ENCODE peak calls at places on chromosomes 5 and 9, in nine cellular contexts. T is tibial nerve, H is K562, Y is A549, S is ovary, J is upper lobe of left lung, L is sigmoid colon, N is NB4, O is uterus. V is an unnamed sample.

GRCh38 chr9:76512826-76513225 is 53.8 kb downstream of the GCNT1 start:
- DNase-seq in T (no peak), H (no peak), Y (no peak), S (no peak), J (no peak), L (no peak), N (no peak), O (no peak), V (no peak)

GRCh38 chr9:121684381-121685145 is 33.1 kb downstream of the DAB2IP start:
- DNase-seq in T (no peak), H (peak; percentile 70), Y (peak; percentile 60), S (no peak), J (peak; percentile 87), L (peak; percentile 78), N (peak; percentile 59), O (peak; percentile 46), V (no peak)

GRCh38 chr9:74078647-74079046 is 418.5 kb upstream of the RORB start:
- DNase-seq in T (no peak), H (no peak), Y (no peak), S (no peak), J (no peak), L (no peak), N (no peak), O (no peak), V (no peak)

GRCh38 chr5:174972291-174972690 is 247.9 kb downstream of the MSX2 start:
- DNase-seq in T (no peak), H (no peak), Y (no peak), S (no peak), J (no peak), L (no peak), N (no peak), O (no peak), V (no peak)

GRCh38 chr9:129761901-129762359 is 9.1 kb upstream of the PTGES start:
- DNase-seq in T (no peak), H (no peak), Y (no peak), S (no peak), J (no peak), L (no peak), N (no peak), O (peak; percentile 30), V (no peak)

GRCh38 chr5:135356522-135357318 is 42.3 kb downstream of the MACROH2A1 start:
- DNase-seq in T (peak; percentile 75), H (no peak), Y (no peak), S (peak; percentile 60), J (no peak), L (peak; percentile 89), N (no peak), O (peak; percentile 70), V (no peak)

GRCh38 chr5:119335261-119335677 is 20.6 kb upstream of the TNFAIP8 start:
- DNase-seq in T (no peak), H (no peak), Y (no peak), S (no peak), J (no peak), L (no peak), N (no peak), O (no peak), V (no peak)

GRCh38 chr9:69204869-69205268 is 30.8 kb downstream of the TJP2 start:
- DNase-seq in T (no peak), H (no peak), Y (no peak), S (no peak), J (no peak), L (peak; percentile 70), N (no peak), O (no peak), V (no peak)

GRCh38 chr9:82781965-82782392 is 281.0 kb downstream of the RASEF start:
- DNase-seq in T (no peak), H (no peak), Y (no peak), S (no peak), J (no peak), L (no peak), N (no peak), O (peak; percentile 13), V (no peak)

GRCh38 chr9:82780017-82780416 is 282.9 kb downstream of the RASEF start:
- DNase-seq in T (no peak), H (no peak), Y (no peak), S (no peak), J (no peak), L (no peak), N (no peak), O (no peak), V (no peak)

GRCh38 chr9:82777366-82777765 is 285.6 kb downstream of the RASEF start:
- DNase-seq in T (no peak), H (no peak), Y (no peak), S (no peak), J (no peak), L (no peak), N (no peak), O (no peak), V (no peak)

DNA sequence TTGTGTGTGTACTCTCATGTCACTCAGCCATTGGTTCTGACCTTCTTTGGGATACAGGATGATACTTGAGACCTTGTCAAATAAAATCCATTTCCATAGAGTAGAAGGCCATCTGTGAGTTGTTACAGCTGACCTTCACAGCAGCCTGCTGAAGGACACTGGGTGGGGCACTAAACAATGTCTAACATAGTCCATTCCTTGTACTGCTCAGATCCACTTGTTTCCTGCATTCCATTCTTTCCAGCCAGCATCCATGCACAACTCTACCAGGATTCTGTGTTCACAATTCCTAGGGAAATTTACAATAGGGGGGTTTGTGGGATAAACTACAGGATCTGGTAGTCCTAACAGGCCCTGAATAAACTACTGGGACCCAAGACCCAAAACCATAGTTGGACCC is 286.4 kb downstream of the RASEF start:
- DNase-seq in T (no peak), H (no peak), Y (no peak), S (no peak), J (no peak), L (no peak), N (no peak), O (no peak), V (no peak)
- TF ChIP-seq POLR2A in T (no peak), H (no peak), Y (no peak), S (no peak), J (no peak), L (no peak), N (no peak), O (no peak), V (no peak)

DNA sequence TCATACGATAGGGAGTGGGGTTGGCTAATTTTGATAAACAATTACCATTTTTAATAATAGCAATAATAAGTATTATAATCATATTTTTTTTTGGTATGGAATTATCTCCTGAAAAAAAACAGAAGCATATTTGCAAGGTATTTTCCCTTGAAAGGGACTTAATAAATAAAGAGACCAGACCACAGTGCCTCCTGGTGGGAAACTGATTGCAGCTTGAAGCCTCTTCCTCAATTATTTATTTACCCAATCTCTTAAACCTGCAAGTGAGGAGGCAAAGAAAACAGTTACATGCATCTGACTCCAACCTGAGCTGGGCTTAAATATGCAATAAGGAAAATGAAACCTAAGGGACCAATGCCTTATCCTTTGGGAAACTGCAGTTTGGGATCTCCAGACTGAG is 388.1 kb upstream of the ACO1 start:
- DNase-seq in T (no peak), H (no peak), Y (no peak), S (no peak), J (no peak), L (no peak), N (peak; percentile 34), O (no peak), V (no peak)
- TF ChIP-seq POLR2A in T (no peak), H (no peak), Y (no peak), S (no peak), J (no peak), L (no peak), N (no peak), O (no peak), V (no peak)

GRCh38 chr9:136944094-136944518 is 432 bp downstream of the FBXW5 start:
- DNase-seq in T (no peak), H (peak; percentile 71), Y (peak; percentile 39), S (no peak), J (no peak), L (peak; percentile 74), N (no peak), O (no peak), V (peak; percentile 91)
- TF ChIP-seq POLR2A in T (no peak), H (no peak), Y (no peak), S (no peak), J (no peak), L (no peak), N (no peak), O (no peak), V (no peak)

DNA sequence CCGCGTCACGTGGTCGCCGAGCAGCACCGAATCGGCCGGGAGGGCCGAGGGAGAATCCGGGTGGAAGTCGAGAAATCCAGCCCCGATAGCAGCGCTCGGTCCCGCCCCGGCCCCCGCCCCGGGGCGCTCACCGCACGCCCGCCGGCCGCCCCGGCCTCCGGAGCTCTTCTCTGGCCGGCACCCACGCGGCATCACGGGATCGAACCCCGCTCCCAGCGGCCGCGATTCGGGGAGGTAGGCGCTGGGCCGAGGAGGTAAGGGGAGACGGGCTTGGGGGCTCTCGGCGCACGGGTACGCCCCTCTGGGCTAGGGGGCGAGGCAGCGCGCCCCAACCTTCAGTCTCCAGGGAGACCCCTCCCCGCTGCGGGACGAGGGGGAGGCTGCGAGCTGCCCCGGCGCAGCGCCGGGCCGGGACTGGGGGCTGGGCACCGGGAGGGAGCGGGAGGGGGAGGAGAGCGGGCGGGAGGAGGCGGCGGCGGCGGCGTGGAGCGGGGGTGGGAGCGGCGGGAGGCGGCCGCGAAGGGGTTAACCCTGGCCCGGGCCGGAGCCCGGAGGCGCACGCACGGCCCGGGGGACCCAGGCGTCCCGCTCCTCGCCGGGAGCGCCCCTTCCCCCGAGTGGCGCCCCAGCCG is 22.0 kb upstream of the NDST1 start:
- DNase-seq in T (peak; percentile 55), H (peak; percentile 79), Y (peak; percentile 82), S (peak; percentile 86), J (peak; percentile 92), L (peak; percentile 85), N (peak; percentile 55), O (peak; percentile 69), V (no peak)
- TF ChIP-seq POLR2A in T (no peak), H (peak; percentile 69), Y (peak; percentile 9), S (peak; percentile 37), J (no peak), L (no peak), N (no peak), O (peak; percentile 43), V (peak; percentile 40)

GRCh38 chr5:101929628-101930027 is 366.5 kb downstream of the SLCO4C1 start:
- DNase-seq in T (no peak), H (no peak), Y (no peak), S (no peak), J (no peak), L (no peak), N (no peak), O (no peak), V (no peak)
- TF ChIP-seq POLR2A in T (no peak), H (no peak), Y (no peak), S (no peak), J (no peak), L (no peak), N (no peak), O (no peak), V (no peak)

DNA sequence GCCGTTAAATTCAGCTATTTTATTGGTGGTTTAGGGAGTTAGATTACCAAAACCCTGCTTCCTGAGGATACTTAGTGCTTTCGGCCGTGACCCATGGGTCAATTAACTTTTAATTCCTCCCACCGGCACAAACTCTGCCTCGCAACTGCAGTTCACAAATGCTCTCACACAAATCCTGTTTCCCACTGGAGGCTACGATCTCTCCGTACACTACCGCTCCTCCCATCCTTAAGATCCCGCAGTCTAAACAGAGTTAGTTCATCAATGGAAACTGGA is 440 bp upstream of the NAIF1 start:
- DNase-seq in T (no peak), H (no peak), Y (no peak), S (no peak), J (no peak), L (no peak), N (no peak), O (no peak), V (no peak)
- TF ChIP-seq POLR2A in T (no peak), H (peak; percentile 79), Y (no peak), S (peak; percentile 13), J (no peak), L (no peak), N (no peak), O (no peak), V (peak; percentile 44)

V was measured in H54.